ENCODE peak calls at places on chromosomes 2 and 18, in nine cellular contexts. V is NCI-H774; Y is nucleus accumbens; N is foreskin fibroblast; C is NAMALWA; H is fibroblast of mammary gland; A is K562; K is stimulated activated CD4-positive, alpha-beta T cell treated with anti-CD3 and anti-CD28 coated beads, Interleukin-12 subunit alpha, Interleukin-12 subunit beta, amount 100 ng/mL, for 4 hours; B is tibial artery. D is an unnamed sample.

GRCh38 chr2:6664662-6665061 is 201.0 kb downstream of the CMPK2 start:
- DNase-seq in C (no peak), B (no peak), K (no peak), N (no peak), Y (no peak), H (no peak), V (no peak), A (no peak), D (no peak)

GRCh38 chr2:38643021-38643671 is 22.8 kb upstream of the GALM start:
- DNase-seq in V (no peak), H (no peak), B (no peak), C (no peak), K (no peak), N (no peak), A (no peak), Y (no peak), D (no peak)

GRCh38 chr18:77071711-77072292 is 60.8 kb downstream of the MBP start:
- DNase-seq in B (no peak), H (peak), A (no peak), Y (no peak), K (no peak), V (no peak), C (no peak), N (peak), D (peak)

GRCh38 chr2:147937744-147938349 is 82.7 kb downstream of the ORC4 start:
- DNase-seq in N (peak), V (peak), K (no peak), Y (no peak), A (peak), C (peak), B (no peak), H (peak), D (peak)

GRCh38 chr2:56191617-56192016 is 7.8 kb downstream of the CCDC85A start:
- DNase-seq in Y (no peak), H (peak), A (peak), N (peak), C (peak), B (no peak), V (peak), K (no peak), D (peak)

GRCh38 chr2:85737481-85737880 is 16.3 kb upstream of the ATOH8 start:
- DNase-seq in A (no peak), B (peak), C (no peak), Y (no peak), K (no peak), V (no peak), H (peak), N (peak), D (peak)

GRCh38 chr2:34105015-34105767 is 506.1 kb upstream of the FAM98A start:
- DNase-seq in B (no peak), V (no peak), Y (no peak), N (peak), A (no peak), H (peak), C (no peak), K (no peak), D (peak)

GRCh38 chr2:80638759-80639158 is 334.2 kb upstream of the LRRTM1 start:
- DNase-seq in B (no peak), A (no peak), V (no peak), Y (no peak), K (no peak), C (no peak), H (no peak), N (no peak), D (no peak)

GRCh38 chr2:142531375-142531774 is 346.1 kb upstream of the KYNU start:
- DNase-seq in N (peak), B (no peak), A (peak), Y (no peak), V (no peak), H (no peak), C (no peak), K (no peak), D (no peak)

GRCh38 chr2:12931211-12931844 is 214.6 kb downstream of the TRIB2 start:
- DNase-seq in A (peak), N (peak), V (peak), K (no peak), B (no peak), H (peak), C (peak), Y (no peak), D (peak)

GRCh38 chr2:170277943-170278342 is 100.0 kb downstream of the MYO3B start:
- DNase-seq in Y (no peak), C (no peak), B (no peak), H (no peak), V (peak), K (no peak), A (no peak), N (no peak), D (no peak)

GRCh38 chr18:74804677-74805076 is 207.0 kb downstream of the ZNF407 start:
- DNase-seq in C (no peak), B (no peak), H (no peak), V (peak), N (no peak), A (peak), Y (no peak), K (no peak), D (no peak)

GRCh38 chr2:190205643-190206042 is 114.0 kb downstream of the HIBCH start:
- DNase-seq in N (peak), A (no peak), V (no peak), H (peak), B (no peak), K (no peak), C (no peak), Y (no peak), D (peak)

GRCh38 chr2:28445448-28446258 is 50.2 kb upstream of the PLB1 start:
- DNase-seq in B (no peak), N (peak), K (peak), H (peak), C (no peak), Y (no peak), V (no peak), A (peak), D (peak)

D was measured in fibroblast of gingiva.